ENCODE peak calls at places on chromosomes 12 and 14, in seven cellular contexts. Z, T, A, Y, M, D and W are unnamed samples.

GRCh38 chr12:28872654-28873268 is 276.3 kb upstream of the FAR2 start:
- DNase-seq in Z (peak; percentile 69), T (peak; percentile 25), A (peak; percentile 21), Y (no peak), M (no peak), D (peak; percentile 9), W (no peak)

GRCh38 chr12:103399986-103400385 is 95.8 kb downstream of the C12orf42 start:
- DNase-seq in Z (no peak), T (no peak), A (no peak), Y (no peak), M (no peak), D (no peak), W (no peak)

GRCh38 chr12:54689984-54690383 is 41.8 kb upstream of the DCD start:
- DNase-seq in Z (peak; percentile 22), T (no peak), A (no peak), Y (no peak), M (no peak), D (no peak), W (no peak)

GRCh38 chr14:40340708-40341107 is 908.5 kb upstream of the FBXO33 start:
- DNase-seq in Z (no peak), T (no peak), A (no peak), Y (no peak), M (no peak), D (no peak), W (no peak)

GRCh38 chr12:65941388-65941787 is 117.1 kb downstream of the HMGA2 start:
- DNase-seq in Z (peak; percentile 43), T (no peak), A (no peak), Y (no peak), M (no peak), D (no peak), W (no peak)

GRCh38 chr12:54977155-54977554 is 7.4 kb downstream of the TESPA1 start:
- DNase-seq in Z (no peak), T (no peak), A (no peak), Y (no peak), M (no peak), D (no peak), W (no peak)

GRCh38 chr14:32203928-32204357 is 874 bp upstream of the RNU6-8 start:
- DNase-seq in Z (peak; percentile 21), T (no peak), A (peak; percentile 31), Y (no peak), M (no peak), D (peak; percentile 38), W (peak; percentile 37)

GRCh38 chr12:44835641-44836379 is 40.3 kb downstream of the NELL2 start:
- DNase-seq in Z (no peak), T (no peak), A (no peak), Y (no peak), M (no peak), D (no peak), W (no peak)

GRCh38 chr12:18139989-18140596 is 50.1 kb upstream of the RERGL start:
- DNase-seq in Z (peak; percentile 23), T (no peak), A (peak; percentile 4), Y (no peak), M (no peak), D (no peak), W (no peak)

GRCh38 chr12:88577537-88577936 is 2.7 kb downstream of the KITLG start:
- DNase-seq in Z (peak; percentile 19), T (no peak), A (no peak), Y (no peak), M (no peak), D (no peak), W (no peak)

GRCh38 chr14:85417396-85417795 is 112.5 kb upstream of the FLRT2 start:
- DNase-seq in Z (no peak), T (no peak), A (no peak), Y (no peak), M (no peak), D (no peak), W (no peak)

GRCh38 chr14:91126761-91127160 is 12.9 kb downstream of the DGLUCY start:
- DNase-seq in Z (no peak), T (no peak), A (no peak), Y (no peak), M (no peak), D (no peak), W (no peak)

GRCh38 chr12:55845785-55846496 is 3.2 kb upstream of the MMP19 start:
- DNase-seq in Z (no peak), T (no peak), A (no peak), Y (no peak), M (peak; percentile 57), D (no peak), W (no peak)

GRCh38 chr14:68544150-68544892 is 248.5 kb downstream of the ZFP36L1 start:
- DNase-seq in Z (no peak), T (peak; percentile 72), A (no peak), Y (no peak), M (peak; percentile 81), D (peak; percentile 64), W (peak; percentile 70)

GRCh38 chr12:52566847-52567291 is 6.8 kb downstream of the KRT74 start:
- DNase-seq in Z (no peak), T (no peak), A (no peak), Y (no peak), M (no peak), D (no peak), W (no peak)

GRCh38 chr12:71521125-71521524 is 81.5 kb downstream of the LGR5 start:
- DNase-seq in Z (no peak), T (no peak), A (no peak), Y (no peak), M (no peak), D (no peak), W (no peak)

GRCh38 chr12:24798335-24798734 is 150.6 kb downstream of the BCAT1 start:
- DNase-seq in Z (no peak), T (no peak), A (no peak), Y (peak; percentile 73), M (no peak), D (no peak), W (no peak)

GRCh38 chr14:92613008-92613658 is 99.6 kb downstream of the RIN3 start:
- DNase-seq in Z (peak; percentile 47), T (no peak), A (peak; percentile 20), Y (no peak), M (no peak), D (peak; percentile 50), W (no peak)

GRCh38 chr14:77406718-77407117 is 16.6 kb downstream of the NOXRED1 start:
- DNase-seq in Z (no peak), T (no peak), A (no peak), Y (no peak), M (no peak), D (no peak), W (no peak)

GRCh38 chr12:126443977-126444376 is 1378.7 kb downstream of the AACS start:
- DNase-seq in Z (no peak), T (no peak), A (no peak), Y (no peak), M (no peak), D (no peak), W (no peak)

GRCh38 chr12:3313066-3313465 is 177.9 kb upstream of the PRMT8 start:
- DNase-seq in Z (no peak), T (no peak), A (no peak), Y (no peak), M (no peak), D (no peak), W (no peak)

GRCh38 chr12:66623455-66623854 is 55.4 kb downstream of the GRIP1 start:
- DNase-seq in Z (no peak), T (no peak), A (no peak), Y (no peak), M (no peak), D (no peak), W (no peak)

GRCh38 chr14:65239143-65239672 is 136.9 kb upstream of the MAX start:
- DNase-seq in Z (no peak), T (no peak), A (peak; percentile 61), Y (no peak), M (no peak), D (peak; percentile 59), W (no peak)
- TF ChIP-seq CTCF in Z (no peak), T (no peak), A (peak; percentile 26), Y (no peak), M (no peak), D (no peak), W (no peak)

GRCh38 chr12:111393700-111394275 is 11.9 kb upstream of the SH2B3 start:
- DNase-seq in Z (no peak), T (no peak), A (no peak), Y (no peak), M (no peak), D (peak; percentile 38), W (no peak)
- TF ChIP-seq EP300 in Z (no peak), T (no peak), A (no peak), Y (no peak), M (no peak), D (no peak), W (no peak)

GRCh38 chr14:24172871-24173281 is 996 bp downstream of the REC8 start:
- DNase-seq in Z (no peak), T (no peak), A (no peak), Y (no peak), M (no peak), D (no peak), W (no peak)
- TF ChIP-seq POLR2A in Z (no peak), T (no peak), A (no peak), Y (peak; percentile 42), M (no peak), D (no peak), W (no peak)

DNA sequence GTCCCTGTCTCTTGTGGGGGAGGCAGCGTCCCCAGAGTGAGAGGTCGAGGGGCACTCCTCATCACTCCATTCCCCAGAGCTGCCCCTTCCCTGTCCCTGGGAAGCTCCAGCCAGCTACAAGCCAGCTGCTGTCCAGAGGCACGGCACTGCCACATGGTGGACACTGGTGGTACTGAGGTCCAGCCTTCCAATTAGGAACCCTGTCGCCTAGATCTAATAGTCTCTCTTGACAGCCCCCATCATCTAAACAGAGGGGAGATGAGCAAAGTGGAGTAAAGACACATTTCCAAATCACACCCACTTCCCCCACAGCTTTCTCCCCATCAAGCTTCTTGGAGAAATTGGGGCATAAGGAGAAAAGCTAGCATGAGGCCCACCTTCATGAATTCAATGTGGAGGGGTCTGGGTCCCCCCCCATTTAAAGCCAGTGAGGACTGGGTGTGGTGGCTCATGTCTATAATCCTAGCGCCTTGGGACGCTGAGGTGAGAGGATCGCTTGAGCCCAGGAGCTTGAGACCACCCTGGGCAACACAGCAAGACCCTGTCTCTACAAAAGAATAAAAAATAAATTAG is 2.1 kb upstream of the INHBE start:
- DNase-seq in Z (peak; percentile 84), T (peak; percentile 82), A (peak; percentile 73), Y (no peak), M (no peak), D (peak; percentile 79), W (peak; percentile 85)
- TF ChIP-seq CTCF in Z (peak; percentile 94), T (peak; percentile 92), A (peak; percentile 98), Y (peak; percentile 96), M (peak; percentile 86), D (peak; percentile 87), W (peak; percentile 88)

DNA sequence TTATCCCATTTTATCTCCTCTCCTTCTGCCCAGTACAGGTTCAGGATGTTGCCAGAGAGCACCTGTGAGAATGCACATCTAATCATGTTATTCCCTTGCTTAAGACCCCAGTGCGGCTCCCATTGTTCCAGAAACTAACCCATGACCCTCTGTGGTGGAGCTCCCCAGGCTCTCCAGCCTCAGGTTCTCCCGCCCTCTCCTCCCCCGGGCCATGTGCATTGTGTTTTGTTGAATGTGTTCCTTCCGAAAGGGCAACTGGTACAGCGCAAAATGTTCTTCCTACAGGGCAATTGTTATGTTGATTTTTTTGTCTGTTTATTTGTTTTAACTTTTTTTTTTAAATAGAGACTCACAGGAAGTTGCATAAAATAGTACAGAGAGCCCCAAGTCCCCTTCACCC is 31.1 kb downstream of the TMEM132C start:
- DNase-seq in Z (no peak), T (no peak), A (no peak), Y (no peak), M (no peak), D (no peak), W (no peak)
- TF ChIP-seq EP300 in Z (no peak), T (no peak), A (no peak), Y (no peak), M (no peak), D (no peak), W (no peak)